ENCODE peak calls at places on chromosome 10, in five cellular contexts. I is OCI-LY7, S is GM23338, G is hepatocyte, F is HCT116. R is an unnamed sample.

GRCh38 chr10:132554991-132555647 is 17.5 kb downstream of the INPP5A start:
- DNase-seq in I (peak; percentile 82), F (no peak), S (no peak), G (no peak), R (no peak)

GRCh38 chr10:60572511-60573194 is 183.0 kb upstream of the ANK3 start:
- DNase-seq in I (no peak), G (peak; percentile 66), S (peak; percentile 74), F (no peak), R (peak; percentile 95)

GRCh38 chr10:33291053-33291592 is 43.3 kb downstream of the NRP1 start:
- DNase-seq in G (no peak), S (no peak), I (no peak), F (no peak), R (peak; percentile 100)

GRCh38 chr10:91159254-91159783 is 61.1 kb upstream of the PCGF5 start:
- DNase-seq in G (no peak), F (no peak), I (no peak), S (no peak), R (no peak)

GRCh38 chr10:43230909-43231522 is 35.8 kb downstream of the RASGEF1A start:
- DNase-seq in G (no peak), F (no peak), S (no peak), I (peak; percentile 61), R (no peak)

GRCh38 chr10:13890233-13890616 is 303.5 kb downstream of the PRPF18 start:
- DNase-seq in F (no peak), S (no peak), G (no peak), I (no peak), R (no peak)

GRCh38 chr10:67156239-67156638 is 230.4 kb downstream of the LRRTM3 start:
- DNase-seq in G (no peak), S (no peak), I (no peak), F (no peak), R (peak; percentile 30)

GRCh38 chr10:87058171-87058570 is 36.5 kb downstream of the GLUD1 start:
- DNase-seq in I (no peak), S (no peak), F (no peak), G (no peak), R (no peak)

GRCh38 chr10:79446451-79447020 is 1.1 kb upstream of the ZCCHC24 start:
- DNase-seq in S (peak; percentile 63), G (peak; percentile 80), F (no peak), I (no peak), R (peak; percentile 80)

GRCh38 chr10:124879136-124879535 is 62.8 kb upstream of the ZRANB1 start:
- DNase-seq in G (no peak), F (no peak), I (no peak), S (no peak), R (no peak)

GRCh38 chr10:101354584-101355070 is 662 bp downstream of the BTRC start:
- DNase-seq in F (no peak), G (no peak), S (no peak), I (no peak), R (peak; percentile 19)

GRCh38 chr10:112844681-112845080 is 105.4 kb upstream of the TCF7L2 start:
- DNase-seq in S (no peak), F (no peak), I (no peak), G (no peak), R (no peak)

GRCh38 chr10:102473445-102474331 is 22.3 kb upstream of the C10orf95 start:
- DNase-seq in I (no peak), G (no peak), F (no peak), S (no peak), R (no peak)

GRCh38 chr10:70678250-70678635 is 5.9 kb downstream of the ADAMTS14 start:
- DNase-seq in F (no peak), G (no peak), S (no peak), I (no peak), R (no peak)

GRCh38 chr10:113273151-113273876 is 279.5 kb upstream of the HABP2 start:
- DNase-seq in G (no peak), F (no peak), I (no peak), S (peak; percentile 25), R (no peak)

GRCh38 chr10:16436367-16436757 is 448 bp upstream of the PTER start:
- DNase-seq in G (peak; percentile 20), F (no peak), S (no peak), I (no peak), R (peak; percentile 1)

GRCh38 chr10:68156373-68157185 is 47.3 kb downstream of the MYPN start:
- DNase-seq in G (peak; percentile 63), F (peak; percentile 58), S (peak; percentile 87), I (peak; percentile 69), R (peak; percentile 97)

GRCh38 chr10:52319926-52320325 is 5.8 kb downstream of the DKK1 start:
- DNase-seq in G (no peak), S (no peak), F (no peak), I (no peak), R (peak; percentile 72)

GRCh38 chr10:58755688-58756087 is 243.0 kb downstream of the BICC1 start:
- DNase-seq in I (no peak), S (no peak), F (no peak), G (peak; percentile 55), R (peak; percentile 65)

GRCh38 chr10:88913157-88913556 is 33.1 kb downstream of the STAMBPL1 start:
- DNase-seq in G (peak; percentile 13), S (no peak), F (no peak), I (no peak), R (no peak)

GRCh38 chr10:119045561-119045960 is 16.0 kb downstream of the NANOS1 start:
- DNase-seq in I (no peak), G (no peak), F (no peak), S (no peak), R (no peak)

GRCh38 chr10:114868801-114869200 is 47.2 kb downstream of the FHIP2A start:
- DNase-seq in S (no peak), I (no peak), F (no peak), G (no peak), R (peak; percentile 53)

GRCh38 chr10:110979611-110980010 is 60.2 kb downstream of the SHOC2 start:
- DNase-seq in G (no peak), S (no peak), F (no peak), I (no peak), R (no peak)

GRCh38 chr10:21528452-21529235 is 3.2 kb upstream of the SKIDA1 start:
- DNase-seq in S (no peak), G (no peak), F (no peak), I (no peak), R (no peak)

GRCh38 chr10:132157101-132157500 is 29.6 kb upstream of the DPYSL4 start:
- DNase-seq in G (no peak), I (no peak), S (no peak), F (no peak), R (no peak)

GRCh38 chr10:132460691-132461090 is 63.7 kb downstream of the PWWP2B start:
- DNase-seq in F (no peak), S (no peak), I (no peak), G (no peak), R (no peak)

GRCh38 chr10:68870545-68871104 is 30.5 kb upstream of the DDX50 start:
- DNase-seq in S (no peak), G (no peak), I (no peak), F (no peak), R (no peak)

GRCh38 chr10:122656741-122657140 is 42.9 kb downstream of the C10orf120 start:
- DNase-seq in I (no peak), F (no peak), G (no peak), S (no peak), R (no peak)

GRCh38 chr10:13977861-13978843 is 352.6 kb downstream of the FRMD4A start:
- DNase-seq in F (no peak), S (no peak), I (no peak), G (no peak), R (peak; percentile 60)

GRCh38 chr10:119342017-119342734 is 134.8 kb downstream of the GRK5 start:
- DNase-seq in F (no peak), G (no peak), I (no peak), S (no peak), R (no peak)

GRCh38 chr10:51422311-51423120 is 276.9 kb downstream of the CSTF2T start:
- DNase-seq in F (peak; percentile 16), G (peak; percentile 71), I (peak; percentile 23), S (peak; percentile 79), R (peak; percentile 95)

GRCh38 chr10:99996934-99997648 is 12.7 kb downstream of the DNMBP start:
- DNase-seq in I (no peak), G (no peak), S (no peak), F (no peak), R (no peak)

GRCh38 chr10:35608317-35608672 is 3.2 kb downstream of the GJD4 start:
- DNase-seq in G (no peak), S (peak; percentile 10), I (no peak), F (no peak), R (no peak)

GRCh38 chr10:70774810-70775678 is 10.1 kb downstream of the TBATA start:
- DNase-seq in S (no peak), I (no peak), F (no peak), G (no peak), R (peak; percentile 60)

GRCh38 chr10:8315619-8316021 is 261.1 kb downstream of the GATA3 start:
- DNase-seq in S (no peak), F (no peak), G (no peak), I (no peak), R (no peak)
- H3K27ac ChIP-seq in S (no peak overlapping the region), F (no peak overlapping the region), G (no peak overlapping the region), I (no peak overlapping the region), R (no peak overlapping the region)

DNA sequence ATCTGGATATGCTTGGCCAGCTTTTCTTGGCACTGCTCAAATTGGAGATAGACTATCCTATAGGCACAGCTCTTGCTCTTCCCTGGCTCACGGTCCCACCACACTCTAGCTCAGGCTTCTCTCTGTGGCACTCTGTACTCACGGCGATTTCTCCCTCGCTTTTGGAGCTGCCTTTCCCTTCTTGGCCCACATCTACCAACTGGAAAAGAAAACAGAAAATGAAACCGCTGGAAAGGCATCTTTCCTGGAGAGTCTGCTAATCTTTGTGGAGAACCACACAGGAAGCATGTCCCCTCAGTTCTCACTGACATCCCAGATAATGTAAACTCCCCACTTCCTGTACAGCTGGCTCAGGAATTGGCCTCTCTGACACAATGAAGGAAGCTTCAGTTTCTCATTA is 210.0 kb downstream of the JCAD start:
- DNase-seq in G (no peak), S (no peak), I (no peak), F (no peak), R (peak; percentile 9)
- TF ChIP-seq EZH2phosphoT487 in G (no peak), S (no peak), I (no peak), F (no peak), R (no peak)

GRCh38 chr10:73263948-73264347 is 11.5 kb upstream of the MRPS16 start:
- DNase-seq in I (peak; percentile 37), G (peak; percentile 11), F (no peak), S (peak; percentile 35), R (peak; percentile 90)
- TF ChIP-seq CTCF in I (peak; percentile 90), G (peak; percentile 61), F (peak; percentile 52), S (peak; percentile 51), R (peak; percentile 99)

DNA sequence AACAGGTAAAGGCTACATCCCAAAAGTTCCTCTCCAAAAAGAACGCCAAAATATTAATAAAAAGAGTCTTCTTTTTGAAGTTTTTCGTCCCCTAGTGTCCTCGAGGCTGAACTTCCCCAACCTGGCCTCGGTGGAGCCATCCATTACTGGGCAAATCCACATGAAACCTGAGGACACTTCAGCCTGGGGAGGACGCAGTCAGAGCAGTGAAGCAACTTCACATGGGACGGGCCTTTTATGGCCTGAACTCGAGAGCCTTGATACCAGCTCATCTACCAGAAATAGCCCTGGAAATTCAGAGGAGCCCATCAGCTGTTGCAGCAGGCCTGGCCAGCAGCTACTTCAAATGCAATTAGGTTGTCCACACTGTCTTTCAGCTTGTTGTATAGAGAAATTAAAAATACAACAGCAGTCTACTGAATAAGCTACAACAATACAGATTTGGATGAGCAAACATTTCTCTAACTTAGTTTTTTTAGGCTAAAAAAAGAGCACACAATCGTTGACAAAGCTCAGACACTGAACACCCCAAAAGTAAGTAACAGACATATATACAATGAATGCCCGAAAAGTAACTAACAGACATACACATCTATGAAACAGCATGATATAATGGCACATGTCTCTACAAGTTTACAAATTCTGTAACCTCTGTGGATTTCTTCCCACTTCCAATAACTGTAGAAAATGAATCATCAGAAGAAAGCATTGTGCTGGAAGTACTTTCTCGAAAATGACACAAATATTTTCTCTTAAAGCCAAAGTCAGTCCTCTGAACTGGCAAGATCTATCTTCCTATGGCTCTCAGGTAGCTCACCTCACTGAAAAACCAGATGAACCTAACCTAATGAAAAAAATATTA is at the start of gene SVIL:
- DNase-seq in G (peak; percentile 74), F (no peak), S (peak; percentile 33), I (no peak), R (peak; percentile 33)
- H3K27ac ChIP-seq in G (peak within 1 kb of the TSS; percentile 89), F (peak within 1 kb of the TSS; percentile 47), S (peak within 1 kb of the TSS; percentile 28), I (no peak within 1 kb of the TSS), R (peak within 1 kb of the TSS; percentile 99)